ENCODE peak calls at places on chromosome 14, in nine cellular contexts. N is H54, R is lower leg skin, S is heart left ventricle, V is spleen, M is transverse colon, O is sigmoid colon, I is suprapubic skin, U is prostate gland. E is an unnamed sample.
A peak's percentile ranks its signal among the peaks of the same experiment; 100 is the strongest.

GRCh38 chr14:77613207-77613606 is 3.2 kb downstream of the SPTLC2 start:
- DNase-seq in O (no peak), N (no peak), R (peak; percentile 10), V (no peak), U (no peak), I (no peak), S (no peak), M (no peak), E (no peak)

GRCh38 chr14:98909251-98909944 is 362.6 kb downstream of the BCL11B start:
- DNase-seq in S (no peak), R (no peak), V (no peak), O (no peak), U (no peak), I (no peak), N (peak; percentile 28), M (no peak), E (no peak)

GRCh38 chr14:57928732-57929131 is 62.8 kb upstream of the SLC35F4 start:
- DNase-seq in M (no peak), U (no peak), S (no peak), I (no peak), O (no peak), R (no peak), V (no peak), N (no peak), E (no peak)

GRCh38 chr14:69673099-69673498 is 61.7 kb downstream of the SUSD6 start:
- DNase-seq in M (no peak), S (no peak), N (no peak), U (no peak), V (no peak), R (no peak), O (no peak), I (no peak), E (no peak)

GRCh38 chr14:73722581-73722980 is 8.4 kb upstream of the PNMA1 start:
- DNase-seq in O (no peak), R (no peak), S (no peak), I (no peak), N (no peak), U (no peak), M (no peak), V (no peak), E (no peak)

GRCh38 chr14:32720927-32721326 is 217.8 kb upstream of the NPAS3 start:
- DNase-seq in N (no peak), S (no peak), I (no peak), V (no peak), U (no peak), M (no peak), R (no peak), O (no peak), E (no peak)

GRCh38 chr14:27995688-27996087 is 770.9 kb upstream of the FOXG1 start:
- DNase-seq in V (no peak), S (no peak), N (no peak), I (no peak), R (no peak), O (no peak), M (no peak), U (no peak), E (no peak)

GRCh38 chr14:98138666-98139065 is 1133.3 kb downstream of the BCL11B start:
- DNase-seq in I (no peak), O (no peak), R (peak; percentile 47), V (no peak), S (no peak), M (peak; percentile 10), N (peak; percentile 6), U (peak; percentile 41), E (peak; percentile 59)

GRCh38 chr14:77022219-77022852 is 6.2 kb downstream of the IRF2BPL start:
- DNase-seq in N (no peak), I (no peak), R (no peak), U (no peak), O (no peak), V (no peak), S (no peak), M (peak; percentile 58), E (no peak)

GRCh38 chr14:84217066-84217465 is 1312.9 kb upstream of the FLRT2 start:
- DNase-seq in V (no peak), U (no peak), R (no peak), M (no peak), N (no peak), S (no peak), I (no peak), O (no peak), E (no peak)

GRCh38 chr14:56087824-56088571 is 30.2 kb upstream of the PELI2 start:
- DNase-seq in O (peak; percentile 74), U (peak; percentile 6), I (no peak), N (no peak), V (no peak), M (no peak), S (no peak), R (no peak), E (no peak)

GRCh38 chr14:49405291-49405690 is 180.9 kb downstream of the RPS29 start:
- DNase-seq in I (no peak), M (no peak), S (no peak), R (no peak), O (no peak), U (no peak), V (no peak), N (no peak), E (no peak)

GRCh38 chr14:103568952-103569351 is 6.2 kb downstream of the COA8 start:
- DNase-seq in V (no peak), M (no peak), S (no peak), U (no peak), I (no peak), O (no peak), N (no peak), R (no peak), E (no peak)
- TF ChIP-seq POLR2A in V (no peak), M (no peak), S (no peak), U (no peak), I (no peak), O (no peak), N (no peak), R (no peak), E (no peak)

GRCh38 chr14:24238527-24239037 is 3.8 kb downstream of the TINF2 start:
- DNase-seq in M (no peak), V (peak; percentile 47), U (no peak), N (no peak), O (no peak), R (no peak), I (no peak), S (no peak), E (no peak)
- TF ChIP-seq POLR2A in M (no peak), V (no peak), U (no peak), N (no peak), O (no peak), R (no peak), I (no peak), S (no peak), E (no peak)

GRCh38 chr14:75542585-75543091 is 20.4 kb downstream of the BATF start:
- DNase-seq in U (peak; percentile 53), V (peak; percentile 96), O (peak; percentile 72), I (peak; percentile 88), M (peak; percentile 64), N (no peak), R (peak; percentile 73), S (peak; percentile 81), E (peak; percentile 73)
- TF ChIP-seq POLR2A in U (no peak), V (no peak), O (no peak), I (no peak), M (no peak), N (no peak), R (no peak), S (no peak), E (no peak)

GRCh38 chr14:23322568-23323517 is 1.6 kb downstream of the PABPN1 start:
- DNase-seq in U (no peak), R (no peak), M (no peak), O (no peak), I (no peak), V (no peak), N (no peak), S (no peak), E (no peak)

GRCh38 chr14:23323838-23324454 is 2.7 kb downstream of the PABPN1 start:
- DNase-seq in M (no peak), R (no peak), U (no peak), N (no peak), I (no peak), V (no peak), O (no peak), S (no peak), E (no peak)

GRCh38 chr14:23319746-23320583 is 1.3 kb upstream of the PABPN1 start:
- DNase-seq in R (peak; percentile 60), V (no peak), U (no peak), I (no peak), N (no peak), M (no peak), S (no peak), O (peak; percentile 74), E (no peak)

GRCh38 chr14:23321572-23322547 is 603 bp downstream of the PABPN1 start:
- DNase-seq in N (peak; percentile 28), O (peak; percentile 81), M (peak; percentile 58), R (peak; percentile 46), I (no peak), S (peak; percentile 79), V (peak; percentile 84), U (peak; percentile 18), E (peak; percentile 54)

GRCh38 chr14:23320584-23321571 is at the start of gene PABPN1:
- DNase-seq in R (peak; percentile 100), N (peak; percentile 82), V (peak; percentile 98), M (peak; percentile 100), U (peak; percentile 100), I (peak; percentile 99), O (peak; percentile 100), S (peak; percentile 98), E (peak; percentile 100)
- TF ChIP-seq POLR2A in R (no peak), N (no peak), V (peak; percentile 68), M (peak; percentile 55), U (peak; percentile 68), I (peak; percentile 84), O (no peak), S (peak; percentile 53), E (no peak)

DNA sequence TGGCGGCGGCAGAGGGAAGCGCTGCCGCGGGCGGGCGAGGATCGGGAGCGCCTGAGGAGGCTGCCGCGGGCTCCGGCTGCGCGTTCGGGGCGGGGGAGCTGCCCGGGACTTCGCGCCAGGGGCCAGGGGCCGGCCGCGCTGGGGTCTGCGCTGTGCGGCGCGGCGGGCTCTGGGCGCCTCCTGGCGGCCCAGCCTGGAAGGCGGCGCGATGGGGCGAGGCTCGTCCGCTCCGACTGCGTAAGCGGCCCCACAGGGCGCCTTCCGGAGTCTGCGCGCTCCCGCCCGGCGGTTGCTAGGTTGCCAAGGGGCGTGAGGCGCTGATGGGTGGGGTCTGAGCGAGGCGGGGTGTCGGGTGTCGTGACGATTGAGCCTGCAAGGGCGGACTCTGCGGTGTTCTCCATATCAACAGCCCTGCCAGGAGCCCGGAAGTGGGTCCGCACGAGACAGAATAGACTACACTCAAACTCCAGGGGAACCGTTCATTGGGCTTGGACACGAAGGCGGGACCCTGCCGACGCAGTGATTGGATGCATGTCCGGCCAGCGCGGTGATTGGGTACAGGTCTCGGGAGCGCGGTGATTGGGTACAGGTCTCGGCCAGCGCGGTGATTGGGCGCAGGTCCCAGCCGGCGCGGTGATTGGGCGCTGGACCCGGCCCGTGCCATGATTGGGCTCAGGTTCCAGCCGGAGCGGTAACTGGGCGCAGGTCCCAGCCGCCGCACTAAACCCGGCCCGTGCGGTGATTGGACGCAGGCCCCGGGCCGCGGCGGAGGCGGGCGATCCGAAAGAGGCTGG is at the start of gene TEDC1:
- DNase-seq in N (peak; percentile 99), O (peak; percentile 100), V (peak; percentile 100), M (peak; percentile 99), R (peak; percentile 100), S (peak; percentile 100), U (peak; percentile 100), I (peak; percentile 100), E (peak; percentile 100)
- TF ChIP-seq POLR2A in N (peak; percentile 32), O (no peak), V (peak; percentile 52), M (peak; percentile 75), R (no peak), S (peak; percentile 40), U (peak; percentile 72), I (peak; percentile 41), E (no peak)

GRCh38 chr14:64338616-64339316 is 44.6 kb upstream of the ESR2 start:
- DNase-seq in S (peak; percentile 95), N (peak; percentile 95), U (peak; percentile 98), I (peak; percentile 95), R (peak; percentile 96), O (peak; percentile 98), M (peak; percentile 96), V (peak; percentile 96), E (peak; percentile 99)
- TF ChIP-seq POLR2A in S (peak; percentile 74), N (peak; percentile 67), U (peak; percentile 85), I (peak; percentile 42), R (no peak), O (peak; percentile 58), M (peak; percentile 72), V (no peak), E (peak; percentile 19)